ENCODE peak calls at places on chromosomes 2 and 18, in six cellular contexts. S is H9, D is mesendoderm, B is SK-N-SH, J is endothelial cell of umbilical vein, V is PC-3. W is an unnamed sample.

GRCh38 chr2:208489687-208490086 is 83.1 kb downstream of the PTH2R start:
- DNase-seq in S (no peak), D (no peak), B (no peak), J (no peak), V (no peak), W (no peak)

GRCh38 chr2:99572798-99573197 is 83.0 kb upstream of the REV1 start:
- DNase-seq in S (no peak), D (no peak), B (no peak), J (no peak), V (no peak), W (peak; percentile 21)

GRCh38 chr2:117859532-117859911 is 45.0 kb downstream of the DDX18 start:
- DNase-seq in S (no peak), D (no peak), B (no peak), J (no peak), V (no peak), W (no peak)

GRCh38 chr2:1341409-1342120 is 71.7 kb upstream of the TPO start:
- DNase-seq in S (peak; percentile 41), D (no peak), B (no peak), J (no peak), V (no peak), W (peak; percentile 19)

GRCh38 chr2:67215214-67215613 is 181.9 kb upstream of the ETAA1 start:
- DNase-seq in S (peak; percentile 76), D (peak; percentile 94), B (peak; percentile 69), J (peak; percentile 77), V (peak; percentile 74), W (peak; percentile 85)

GRCh38 chr2:62844311-62845090 is 139.0 kb downstream of the EHBP1 start:
- DNase-seq in S (no peak), D (no peak), B (no peak), J (no peak), V (no peak), W (no peak)

GRCh38 chr18:57131782-57132181 is 15.1 kb upstream of the BOD1L2 start:
- DNase-seq in S (no peak), D (no peak), B (no peak), J (no peak), V (no peak), W (no peak)

GRCh38 chr2:37326285-37326684 is 1.7 kb upstream of the PRKD3 start:
- DNase-seq in S (no peak), D (peak; percentile 63), B (no peak), J (peak; percentile 57), V (peak; percentile 66), W (no peak)

GRCh38 chr2:15844099-15844801 is 96.1 kb upstream of the MYCN start:
- DNase-seq in S (no peak), D (peak; percentile 11), B (peak; percentile 59), J (no peak), V (no peak), W (no peak)

GRCh38 chr2:69278366-69278765 is 108.7 kb downstream of the GFPT1 start:
- DNase-seq in S (no peak), D (no peak), B (no peak), J (peak; percentile 14), V (no peak), W (no peak)

GRCh38 chr2:179069685-179070084 is 19.7 kb upstream of the CCDC141 start:
- DNase-seq in S (no peak), D (no peak), B (no peak), J (no peak), V (no peak), W (no peak)

GRCh38 chr18:26383454-26384270 is 157.4 kb downstream of the TAF4B start:
- DNase-seq in S (no peak), D (peak; percentile 65), B (peak; percentile 40), J (peak; percentile 52), V (peak; percentile 64), W (peak; percentile 69)

GRCh38 chr2:187782301-187782700 is 228.1 kb upstream of the TFPI start:
- DNase-seq in S (no peak), D (no peak), B (no peak), J (no peak), V (no peak), W (no peak)

GRCh38 chr2:43269074-43269572 is 42.7 kb upstream of the ZFP36L2 start:
- DNase-seq in S (no peak), D (peak; percentile 50), B (peak; percentile 77), J (peak; percentile 98), V (no peak), W (no peak)

GRCh38 chr18:27130029-27130428 is 55.1 kb downstream of the CHST9 start:
- DNase-seq in S (no peak), D (peak; percentile 35), B (no peak), J (no peak), V (no peak), W (no peak)

GRCh38 chr2:218745559-218746469 is 35.2 kb downstream of the TTLL4 start:
- DNase-seq in S (no peak), D (no peak), B (no peak), J (no peak), V (peak; percentile 22), W (no peak)

GRCh38 chr18:9521770-9522169 is 46.5 kb downstream of the RALBP1 start:
- DNase-seq in S (no peak), D (no peak), B (no peak), J (no peak), V (no peak), W (no peak)
- H3K79me2 ChIP-seq in S (no peaks in the 10 kb centered on the region), D (no peaks in the 10 kb centered on the region), B (peaks cover 25% of the 10 kb centered on the region), J (no peaks in the 10 kb centered on the region), V (peaks cover 20% of the 10 kb centered on the region), W (no peaks in the 10 kb centered on the region)

DNA sequence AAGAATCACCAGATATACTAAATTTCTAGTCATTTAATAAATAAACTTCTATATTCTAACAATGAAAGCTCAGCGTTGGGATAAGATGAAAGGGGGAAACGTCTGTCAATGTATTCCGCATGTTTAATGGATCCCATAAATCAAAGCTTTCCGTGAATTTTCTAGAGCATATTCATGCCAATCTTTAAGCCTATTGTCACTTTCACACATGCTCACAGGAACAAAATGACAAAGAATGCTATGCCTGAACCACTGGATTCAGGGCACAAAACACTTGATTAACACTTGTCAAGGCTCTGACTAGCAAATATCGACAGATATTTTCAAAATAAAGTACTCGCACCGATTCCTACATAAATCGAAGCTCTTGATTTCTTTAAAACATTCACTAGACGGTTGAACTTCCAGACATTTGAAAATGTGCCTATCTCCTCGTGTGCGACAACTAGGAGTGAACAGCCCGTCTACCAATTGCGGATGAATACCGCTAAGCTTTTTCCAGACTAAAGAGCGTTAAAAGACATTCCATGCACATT is 1.8 kb downstream of the TLK1 start:
- DNase-seq in S (no peak), D (peak; percentile 41), B (peak; percentile 27), J (no peak), V (peak; percentile 29), W (no peak)
- H3K27ac ChIP-seq in S (no peak overlapping the region), D (no peak overlapping the region), B (peak overlapping the region; percentile 90), J (no peak overlapping the region), V (no peak overlapping the region), W (no peak overlapping the region)

DNA sequence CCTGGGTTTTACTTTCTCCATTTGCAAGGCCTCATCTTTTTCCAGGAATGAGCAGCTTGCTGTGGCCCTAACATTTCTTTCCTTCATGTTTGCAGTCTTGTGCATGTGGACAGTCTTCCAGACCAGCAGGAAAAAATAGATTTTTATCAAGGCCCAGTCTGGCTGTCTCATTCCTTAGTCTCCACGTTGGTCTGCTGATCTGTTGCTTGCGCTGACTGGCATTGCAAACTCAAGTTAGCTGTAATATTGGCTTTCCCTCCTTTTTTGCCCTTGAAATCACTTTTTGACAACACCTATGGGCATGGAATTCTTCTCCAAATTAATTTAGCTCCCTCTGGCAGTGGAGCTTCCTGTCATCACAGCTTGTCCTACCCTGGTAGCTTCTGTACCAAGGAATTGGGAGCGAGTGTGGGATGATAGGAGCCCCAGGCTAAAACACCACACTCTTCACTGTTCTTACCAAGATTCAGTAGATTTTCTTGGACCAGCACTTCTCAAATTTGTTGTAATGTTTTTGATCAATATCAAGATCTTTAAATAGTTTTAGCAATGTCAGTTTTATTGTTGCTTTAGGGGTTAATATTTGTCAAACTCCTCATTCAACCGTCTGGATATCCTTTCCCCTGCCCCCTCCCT is 48.2 kb downstream of the DIS3L2 start:
- DNase-seq in S (no peak), D (no peak), B (no peak), J (no peak), V (no peak), W (no peak)
- H3K79me2 ChIP-seq in S (no peaks in the 10 kb centered on the region), D (no peaks in the 10 kb centered on the region), B (peaks cover 5% of the 10 kb centered on the region), J (no peaks in the 10 kb centered on the region), V (no peaks in the 10 kb centered on the region), W (no peaks in the 10 kb centered on the region)

DNA sequence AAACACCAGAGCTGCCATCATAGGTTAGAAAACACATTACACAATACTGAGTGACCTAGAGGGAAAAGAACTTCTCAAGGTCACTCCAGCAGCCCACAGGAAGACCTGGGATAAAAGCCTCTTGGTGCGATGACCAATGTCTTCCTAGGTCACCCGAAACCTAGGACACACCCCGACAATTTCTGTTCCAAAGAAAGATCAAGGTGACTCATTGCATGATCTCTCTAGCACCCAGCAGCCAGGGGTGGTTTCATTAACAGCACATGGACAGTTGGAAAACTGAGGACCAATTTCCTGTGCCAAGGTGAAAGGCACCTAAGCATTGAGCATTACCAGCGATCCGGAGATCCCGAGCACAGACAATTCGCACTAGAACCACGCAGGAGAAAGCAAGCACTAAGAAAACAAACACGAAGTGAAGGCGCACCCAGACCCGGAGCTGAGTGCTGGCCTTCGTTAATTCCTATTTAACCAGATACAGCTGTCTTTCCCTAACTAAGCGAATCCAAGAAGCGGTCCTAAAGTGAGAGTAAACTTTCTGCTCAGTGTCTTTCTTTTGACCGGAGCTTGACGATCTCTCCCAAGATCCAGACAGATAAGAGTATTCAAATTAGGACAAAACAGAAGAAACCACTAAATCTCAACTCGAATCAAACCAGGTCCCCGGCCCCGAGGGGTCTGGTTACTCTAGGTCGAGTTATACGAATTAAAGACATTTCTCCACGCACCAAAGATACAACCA is 1.4 kb downstream of the CACNB4 start:
- DNase-seq in S (no peak), D (peak; percentile 23), B (peak; percentile 46), J (peak; percentile 30), V (peak; percentile 17), W (peak; percentile 36)
- H3K27ac ChIP-seq in S (no peak overlapping the region), D (no peak overlapping the region), B (no peak overlapping the region), J (no peak overlapping the region), V (no peak overlapping the region), W (no peak overlapping the region)

GRCh38 chr2:10349725-10350124 is 47.0 kb downstream of the HPCAL1 start:
- DNase-seq in S (no peak), D (no peak), B (no peak), J (no peak), V (no peak), W (no peak)

GRCh38 chr2:10345126-10345525 is 42.4 kb downstream of the HPCAL1 start:
- DNase-seq in S (no peak), D (no peak), B (no peak), J (no peak), V (no peak), W (no peak)

GRCh38 chr2:10346929-10347558 is 44.3 kb downstream of the HPCAL1 start:
- DNase-seq in S (no peak), D (no peak), B (no peak), J (peak; percentile 23), V (no peak), W (peak; percentile 37)

GRCh38 chr2:10345813-10346212 is 43.1 kb downstream of the HPCAL1 start:
- DNase-seq in S (no peak), D (no peak), B (no peak), J (no peak), V (no peak), W (no peak)

GRCh38 chr2:10347559-10347941 is 44.8 kb downstream of the HPCAL1 start:
- DNase-seq in S (no peak), D (no peak), B (no peak), J (peak; percentile 37), V (no peak), W (no peak)
- H3K79me2 ChIP-seq in S (no peaks in the 10 kb centered on the region), D (no peaks in the 10 kb centered on the region), B (peaks cover 15% of the 10 kb centered on the region), J (peaks cover 65% of the 10 kb centered on the region), V (peaks cover 97% of the 10 kb centered on the region), W (no peaks in the 10 kb centered on the region)

W was measured in GM23338.